ENCODE peak calls at places on chromosome 15, in nine cellular contexts. One of them, this sample, is unnamed.
A peak's percentile ranks its signal among the peaks of the same experiment; 100 is the strongest.

GRCh38 chr15:57505949-57506391 is 85.7 kb upstream of the MYZAP start:
- DNase-seq in NCI-H1930: no peak
- DNase-seq in stimulated activated CD4-positive, alpha-beta T cell treated with anti-CD3 and anti-CD28 coated beads, Interleukin-2, amount 100 ng/mL, for 48 hours: no peak
- DNase-seq in ELR: peak; percentile 48
- DNase-seq in dermis blood vessel endothelial cell: peak; percentile 47
- DNase-seq in mucosa of gallbladder: peak; percentile 87
- DNase-seq in stimulated activated naive B cell treated with anti-CD40 and anti-IgM and Interleukin-4, amounts not matched to agents 10 μg/mL and 1 μg/mL and 100 μg/mL, for 72 hours: no peak
- DNase-seq in astrocyte of the spinal cord: peak; percentile 87
- DNase-seq in NCI-H2081: no peak
- DNase-seq in this sample: peak; percentile 91

GRCh38 chr15:89320200-89320599 is 14.4 kb downstream of the POLG start:
- DNase-seq in NCI-H1930: no peak
- DNase-seq in stimulated activated CD4-positive, alpha-beta T cell treated with anti-CD3 and anti-CD28 coated beads, Interleukin-2, amount 100 ng/mL, for 48 hours: no peak
- DNase-seq in ELR: no peak
- DNase-seq in dermis blood vessel endothelial cell: no peak
- DNase-seq in mucosa of gallbladder: no peak
- DNase-seq in stimulated activated naive B cell treated with anti-CD40 and anti-IgM and Interleukin-4, amounts not matched to agents 10 μg/mL and 1 μg/mL and 100 μg/mL, for 72 hours: no peak
- DNase-seq in astrocyte of the spinal cord: no peak
- DNase-seq in NCI-H2081: no peak
- DNase-seq in this sample: no peak

GRCh38 chr15:53982281-53982680 is 4.0 kb downstream of the UNC13C start:
- DNase-seq in NCI-H1930: no peak
- DNase-seq in stimulated activated CD4-positive, alpha-beta T cell treated with anti-CD3 and anti-CD28 coated beads, Interleukin-2, amount 100 ng/mL, for 48 hours: no peak
- DNase-seq in ELR: no peak
- DNase-seq in dermis blood vessel endothelial cell: no peak
- DNase-seq in mucosa of gallbladder: no peak
- DNase-seq in stimulated activated naive B cell treated with anti-CD40 and anti-IgM and Interleukin-4, amounts not matched to agents 10 μg/mL and 1 μg/mL and 100 μg/mL, for 72 hours: no peak
- DNase-seq in astrocyte of the spinal cord: no peak
- DNase-seq in NCI-H2081: no peak
- DNase-seq in this sample: no peak

GRCh38 chr15:70097337-70098169 is at the start of gene TLE3:
- DNase-seq in NCI-H1930: peak; percentile 80
- DNase-seq in stimulated activated CD4-positive, alpha-beta T cell treated with anti-CD3 and anti-CD28 coated beads, Interleukin-2, amount 100 ng/mL, for 48 hours: peak; percentile 94
- DNase-seq in ELR: peak; percentile 97
- DNase-seq in dermis blood vessel endothelial cell: peak; percentile 99
- DNase-seq in mucosa of gallbladder: peak; percentile 100
- DNase-seq in stimulated activated naive B cell treated with anti-CD40 and anti-IgM and Interleukin-4, amounts not matched to agents 10 μg/mL and 1 μg/mL and 100 μg/mL, for 72 hours: peak; percentile 97
- DNase-seq in astrocyte of the spinal cord: peak; percentile 99
- DNase-seq in NCI-H2081: peak; percentile 97
- DNase-seq in this sample: peak; percentile 100

GRCh38 chr15:70301396-70301795 is 203.7 kb upstream of the TLE3 start:
- DNase-seq in NCI-H1930: no peak
- DNase-seq in stimulated activated CD4-positive, alpha-beta T cell treated with anti-CD3 and anti-CD28 coated beads, Interleukin-2, amount 100 ng/mL, for 48 hours: no peak
- DNase-seq in ELR: no peak
- DNase-seq in dermis blood vessel endothelial cell: no peak
- DNase-seq in mucosa of gallbladder: no peak
- DNase-seq in stimulated activated naive B cell treated with anti-CD40 and anti-IgM and Interleukin-4, amounts not matched to agents 10 μg/mL and 1 μg/mL and 100 μg/mL, for 72 hours: no peak
- DNase-seq in astrocyte of the spinal cord: no peak
- DNase-seq in NCI-H2081: no peak
- DNase-seq in this sample: no peak

GRCh38 chr15:36358094-36358961 is 221.1 kb upstream of the CDIN1 start:
- DNase-seq in NCI-H1930: no peak
- DNase-seq in stimulated activated CD4-positive, alpha-beta T cell treated with anti-CD3 and anti-CD28 coated beads, Interleukin-2, amount 100 ng/mL, for 48 hours: no peak
- DNase-seq in ELR: peak; percentile 61
- DNase-seq in dermis blood vessel endothelial cell: peak; percentile 15
- DNase-seq in mucosa of gallbladder: no peak
- DNase-seq in stimulated activated naive B cell treated with anti-CD40 and anti-IgM and Interleukin-4, amounts not matched to agents 10 μg/mL and 1 μg/mL and 100 μg/mL, for 72 hours: no peak
- DNase-seq in astrocyte of the spinal cord: peak; percentile 96
- DNase-seq in NCI-H2081: peak; percentile 23
- DNase-seq in this sample: no peak

GRCh38 chr15:68775671-68776476 is 44.8 kb downstream of the ANP32A start:
- DNase-seq in NCI-H1930: no peak
- DNase-seq in stimulated activated CD4-positive, alpha-beta T cell treated with anti-CD3 and anti-CD28 coated beads, Interleukin-2, amount 100 ng/mL, for 48 hours: no peak
- DNase-seq in ELR: no peak
- DNase-seq in dermis blood vessel endothelial cell: no peak
- DNase-seq in mucosa of gallbladder: peak; percentile 86
- DNase-seq in stimulated activated naive B cell treated with anti-CD40 and anti-IgM and Interleukin-4, amounts not matched to agents 10 μg/mL and 1 μg/mL and 100 μg/mL, for 72 hours: no peak
- DNase-seq in astrocyte of the spinal cord: peak; percentile 53
- DNase-seq in NCI-H2081: no peak
- DNase-seq in this sample: peak; percentile 97

GRCh38 chr15:81492303-81492702 is 118.3 kb upstream of the TMC3 start:
- DNase-seq in NCI-H1930: no peak
- DNase-seq in stimulated activated CD4-positive, alpha-beta T cell treated with anti-CD3 and anti-CD28 coated beads, Interleukin-2, amount 100 ng/mL, for 48 hours: no peak
- DNase-seq in ELR: no peak
- DNase-seq in dermis blood vessel endothelial cell: peak; percentile 78
- DNase-seq in mucosa of gallbladder: no peak
- DNase-seq in stimulated activated naive B cell treated with anti-CD40 and anti-IgM and Interleukin-4, amounts not matched to agents 10 μg/mL and 1 μg/mL and 100 μg/mL, for 72 hours: no peak
- DNase-seq in astrocyte of the spinal cord: peak; percentile 59
- DNase-seq in NCI-H2081: peak; percentile 86
- DNase-seq in this sample: no peak

GRCh38 chr15:64720188-64720587 is 55.2 kb downstream of the RBPMS2 start:
- DNase-seq in NCI-H1930: no peak
- DNase-seq in stimulated activated CD4-positive, alpha-beta T cell treated with anti-CD3 and anti-CD28 coated beads, Interleukin-2, amount 100 ng/mL, for 48 hours: no peak
- DNase-seq in ELR: no peak
- DNase-seq in dermis blood vessel endothelial cell: no peak
- DNase-seq in mucosa of gallbladder: no peak
- DNase-seq in stimulated activated naive B cell treated with anti-CD40 and anti-IgM and Interleukin-4, amounts not matched to agents 10 μg/mL and 1 μg/mL and 100 μg/mL, for 72 hours: no peak
- DNase-seq in astrocyte of the spinal cord: no peak
- DNase-seq in NCI-H2081: no peak
- DNase-seq in this sample: no peak

GRCh38 chr15:80489030-80489594 is 84.9 kb downstream of the ARNT2 start:
- DNase-seq in NCI-H1930: no peak
- DNase-seq in stimulated activated CD4-positive, alpha-beta T cell treated with anti-CD3 and anti-CD28 coated beads, Interleukin-2, amount 100 ng/mL, for 48 hours: no peak
- DNase-seq in ELR: peak; percentile 76
- DNase-seq in dermis blood vessel endothelial cell: peak; percentile 17
- DNase-seq in mucosa of gallbladder: no peak
- DNase-seq in stimulated activated naive B cell treated with anti-CD40 and anti-IgM and Interleukin-4, amounts not matched to agents 10 μg/mL and 1 μg/mL and 100 μg/mL, for 72 hours: no peak
- DNase-seq in astrocyte of the spinal cord: peak; percentile 80
- DNase-seq in NCI-H2081: no peak
- DNase-seq in this sample: no peak

GRCh38 chr15:69045810-69046209 is 31.3 kb downstream of the NOX5 start:
- DNase-seq in NCI-H1930: no peak
- DNase-seq in stimulated activated CD4-positive, alpha-beta T cell treated with anti-CD3 and anti-CD28 coated beads, Interleukin-2, amount 100 ng/mL, for 48 hours: no peak
- DNase-seq in ELR: peak; percentile 67
- DNase-seq in dermis blood vessel endothelial cell: peak; percentile 23
- DNase-seq in mucosa of gallbladder: no peak
- DNase-seq in stimulated activated naive B cell treated with anti-CD40 and anti-IgM and Interleukin-4, amounts not matched to agents 10 μg/mL and 1 μg/mL and 100 μg/mL, for 72 hours: no peak
- DNase-seq in astrocyte of the spinal cord: peak; percentile 70
- DNase-seq in NCI-H2081: no peak
- DNase-seq in this sample: no peak

GRCh38 chr15:90459368-90459767 is 70.4 kb upstream of the CRTC3 start:
- DNase-seq in NCI-H1930: no peak
- DNase-seq in stimulated activated CD4-positive, alpha-beta T cell treated with anti-CD3 and anti-CD28 coated beads, Interleukin-2, amount 100 ng/mL, for 48 hours: no peak
- DNase-seq in ELR: no peak
- DNase-seq in dermis blood vessel endothelial cell: peak; percentile 85
- DNase-seq in mucosa of gallbladder: no peak
- DNase-seq in stimulated activated naive B cell treated with anti-CD40 and anti-IgM and Interleukin-4, amounts not matched to agents 10 μg/mL and 1 μg/mL and 100 μg/mL, for 72 hours: no peak
- DNase-seq in astrocyte of the spinal cord: no peak
- DNase-seq in NCI-H2081: no peak
- DNase-seq in this sample: no peak